ENCODE peak calls at places on chromosomes 1 and 21, in ten cellular contexts. Y, Q, C, R, K, L, S, J, T and W are unnamed samples.
A peak's percentile ranks its signal among the peaks of the same experiment; 100 is the strongest.

GRCh38 chr1:54805981-54806381 is 4.9 kb upstream of the TTC22 start:
- DNase-seq in K (no peak), R (no peak), L (no peak), S (no peak), Q (no peak), J (no peak), C (no peak), Y (no peak), T (no peak), W (no peak)

GRCh38 chr1:204402391-204402790 is 9.2 kb downstream of the PPP1R15B start:
- DNase-seq in R (no peak), T (no peak), Q (no peak), S (no peak), J (no peak), Y (no peak), L (no peak), K (no peak), C (no peak), W (no peak)

GRCh38 chr1:210558302-210558701 is 229.6 kb downstream of the HHAT start:
- DNase-seq in J (no peak), K (no peak), Q (no peak), Y (no peak), R (no peak), C (peak; percentile 49), S (no peak), T (peak; percentile 19), L (no peak), W (no peak)

GRCh38 chr21:30227128-30227527 is 11.2 kb upstream of the CLDN8 start:
- DNase-seq in Q (no peak), S (no peak), L (no peak), C (no peak), K (no peak), R (no peak), T (no peak), Y (no peak), J (no peak), W (no peak)

GRCh38 chr1:71502026-71502425 is 421.2 kb upstream of the ZRANB2 start:
- DNase-seq in Q (no peak), L (no peak), T (no peak), C (no peak), Y (no peak), S (no peak), R (no peak), J (no peak), K (no peak), W (no peak)

GRCh38 chr1:1191734-1192133 is 14.7 kb downstream of the TNFRSF18 start:
- DNase-seq in S (no peak), J (no peak), R (no peak), C (no peak), T (no peak), Q (no peak), K (no peak), Y (no peak), L (no peak), W (no peak)

GRCh38 chr1:172946814-172947507 is 103.8 kb downstream of the TNFSF18 start:
- DNase-seq in L (no peak), S (no peak), T (peak; percentile 30), Y (no peak), Q (no peak), K (peak; percentile 83), C (no peak), R (no peak), J (no peak), W (no peak)

GRCh38 chr1:26786437-26787380 is 1.0 kb upstream of the PIGV start:
- DNase-seq in R (peak; percentile 73), C (no peak), Q (no peak), K (peak; percentile 83), T (peak; percentile 42), S (no peak), Y (peak; percentile 48), L (peak; percentile 46), J (peak; percentile 82), W (no peak)

GRCh38 chr1:40824591-40825429 is 37.4 kb downstream of the CITED4 start:
- DNase-seq in R (no peak), C (no peak), Q (no peak), J (no peak), T (no peak), Y (no peak), K (peak; percentile 84), S (no peak), L (no peak), W (no peak)

GRCh38 chr1:22801753-22802152 is 91.1 kb downstream of the EPHB2 start:
- DNase-seq in R (no peak), C (no peak), Q (no peak), S (no peak), J (no peak), L (no peak), T (no peak), K (no peak), Y (peak; percentile 53), W (no peak)

GRCh38 chr1:59288046-59288445 is 8.8 kb upstream of the FGGY start:
- DNase-seq in R (no peak), T (no peak), L (no peak), J (no peak), K (no peak), Y (no peak), S (no peak), C (no peak), Q (no peak), W (no peak)

GRCh38 chr1:182687361-182687760 is 3.0 kb upstream of the RGS8 start:
- DNase-seq in Q (peak; percentile 10), C (no peak), K (no peak), S (no peak), J (no peak), L (no peak), Y (no peak), R (no peak), T (no peak), W (no peak)

GRCh38 chr1:200894712-200895447 is at the start of gene INAVA:
- DNase-seq in J (no peak), L (no peak), Q (peak; percentile 53), Y (no peak), C (no peak), K (no peak), S (no peak), R (no peak), T (no peak), W (peak; percentile 78)

GRCh38 chr1:54813479-54814147 is 12.5 kb upstream of the TTC22 start:
- DNase-seq in Y (no peak), J (no peak), C (no peak), L (no peak), Q (no peak), R (no peak), S (no peak), K (no peak), T (no peak), W (no peak)

GRCh38 chr1:237684236-237684635 is 206.5 kb downstream of the ZP4 start:
- DNase-seq in Y (no peak), K (no peak), L (no peak), T (peak; percentile 12), S (no peak), C (no peak), J (no peak), Q (no peak), R (no peak), W (no peak)

GRCh38 chr1:215022204-215022603 is 60.3 kb upstream of the KCNK2 start:
- DNase-seq in C (no peak), S (no peak), K (no peak), Y (no peak), R (no peak), J (no peak), L (no peak), T (no peak), Q (no peak), W (no peak)

GRCh38 chr1:206719169-206719839 is 34.6 kb downstream of the MAPKAPK2 start:
- DNase-seq in C (no peak), T (no peak), Y (no peak), S (no peak), L (no peak), Q (no peak), K (no peak), R (no peak), J (no peak), W (no peak)